ENCODE peak calls at places on chromosomes 7 and 10, in six cellular contexts. J is GM12892; A is NCI-H1417; P is ELF-1; S is hypothalamus; E is activated gamma-delta T cell treated with anti-CD3 and anti-CD28 coated beads, Interleukin-2, amount 50 U/mL, for 16 hours. L is an unnamed sample.
A peak's percentile ranks its signal among the peaks of the same experiment; 100 is the strongest.

GRCh38 chr10:118783776-118784542 is 29.2 kb upstream of the CACUL1 start:
- DNase-seq in J (no peak), A (no peak), P (no peak), S (no peak), E (no peak), L (no peak)

GRCh38 chr7:99102809-99103690 is 40.9 kb downstream of the SMURF1 start:
- DNase-seq in J (no peak), A (no peak), P (no peak), S (no peak), E (no peak), L (peak; percentile 80)

GRCh38 chr7:158772916-158773315 is 56.4 kb downstream of the ESYT2 start:
- DNase-seq in J (no peak), A (no peak), P (no peak), S (no peak), E (no peak), L (no peak)

GRCh38 chr10:82742478-82742877 is 867.5 kb downstream of the NRG3 start:
- DNase-seq in J (no peak), A (no peak), P (no peak), S (no peak), E (no peak), L (peak; percentile 2)

GRCh38 chr10:119859422-119860258 is 13.0 kb downstream of the MCMBP start:
- DNase-seq in J (no peak), A (peak; percentile 19), P (no peak), S (no peak), E (no peak), L (no peak)

GRCh38 chr7:92824901-92825480 is 11.4 kb downstream of the CDK6 start:
- DNase-seq in J (no peak), A (no peak), P (no peak), S (no peak), E (no peak), L (no peak)

GRCh38 chr10:23053036-23053435 is 42.3 kb upstream of the MSRB2 start:
- DNase-seq in J (no peak), A (peak; percentile 53), P (peak; percentile 89), S (no peak), E (no peak), L (no peak)

GRCh38 chr10:14653271-14654161 is 121.2 kb downstream of the FAM107B start:
- DNase-seq in J (no peak), A (no peak), P (peak; percentile 89), S (peak; percentile 3), E (no peak), L (no peak)

GRCh38 chr7:44505595-44505994 is 15.1 kb upstream of the NUDCD3 start:
- DNase-seq in J (no peak), A (no peak), P (no peak), S (no peak), E (no peak), L (no peak)

GRCh38 chr10:126060232-126060935 is 164.0 kb downstream of the FANK1 start:
- DNase-seq in J (no peak), A (peak; percentile 1), P (no peak), S (no peak), E (no peak), L (peak; percentile 65)

GRCh38 chr7:143408247-143408685 is 390 bp downstream of the EPHA1 start:
- DNase-seq in J (no peak), A (no peak), P (peak; percentile 30), S (no peak), E (no peak), L (no peak)

GRCh38 chr7:155333346-155334234 is 35.9 kb downstream of the INSIG1 start:
- DNase-seq in J (no peak), A (peak; percentile 43), P (no peak), S (no peak), E (no peak), L (no peak)

GRCh38 chr10:97539523-97540200 is 32.9 kb upstream of the ANKRD2 start:
- DNase-seq in J (no peak), A (no peak), P (peak; percentile 90), S (no peak), E (no peak), L (no peak)

GRCh38 chr10:93383562-93383981 is 98.6 kb downstream of the MYOF start:
- DNase-seq in J (no peak), A (no peak), P (no peak), S (no peak), E (no peak), L (no peak)

L was measured in Panc1.